ENCODE peak calls at places on chromosomes 5 and 9, in five cellular contexts. R, P, L, N and F are unnamed samples.
A peak's percentile ranks its signal among the peaks of the same experiment; 100 is the strongest.

GRCh38 chr5:55665065-55665464 is 47.1 kb downstream of the SLC38A9 start:
- DNase-seq in N (no peak), P (no peak), L (no peak), R (no peak), F (no peak)

GRCh38 chr9:107810493-107810931 is 320.9 kb upstream of the KLF4 start:
- DNase-seq in N (no peak), P (no peak), R (peak; percentile 25), L (no peak), F (no peak)

GRCh38 chr5:150175536-150175935 is 9.0 kb downstream of the CDX1 start:
- DNase-seq in P (no peak), L (no peak), R (peak; percentile 25), N (peak; percentile 42), F (no peak)

GRCh38 chr5:173781826-173782670 is 106.1 kb upstream of the CPEB4 start:
- DNase-seq in P (peak; percentile 76), R (peak; percentile 94), L (peak; percentile 89), N (peak; percentile 74), F (peak; percentile 94)

GRCh38 chr5:95284512-95285405 is at the start of gene MCTP1:
- DNase-seq in L (peak; percentile 76), N (peak; percentile 58), R (no peak), P (no peak), F (no peak)

GRCh38 chr9:967851-968641 is 8.4 kb upstream of the DMRT3 start:
- DNase-seq in L (no peak), P (no peak), N (peak; percentile 18), R (peak; percentile 13), F (no peak)

GRCh38 chr9:96172797-96173196 is 129.2 kb downstream of the HSD17B3 start:
- DNase-seq in N (no peak), L (no peak), P (no peak), R (no peak), F (no peak)

GRCh38 chr5:82355921-82356454 is 77.8 kb upstream of the RPS23 start:
- DNase-seq in P (no peak), N (no peak), L (no peak), R (no peak), F (no peak)

GRCh38 chr5:135326296-135327240 is 72.5 kb downstream of the MACROH2A1 start:
- DNase-seq in R (no peak), N (no peak), L (no peak), P (no peak), F (no peak)

GRCh38 chr9:74379718-74380117 is 117.4 kb upstream of the RORB start:
- DNase-seq in N (peak; percentile 17), L (no peak), R (no peak), P (no peak), F (no peak)

GRCh38 chr5:98106116-98107088 is 667.1 kb upstream of the RGMB start:
- DNase-seq in L (no peak), N (peak; percentile 39), R (peak; percentile 76), P (no peak), F (no peak)

GRCh38 chr9:93108301-93109041 is 12.5 kb downstream of the CARD19 start:
- DNase-seq in P (no peak), R (no peak), N (no peak), L (peak; percentile 80), F (peak; percentile 44)

GRCh38 chr5:126354012-126354856 is 69.0 kb upstream of the GRAMD2B start:
- DNase-seq in N (peak; percentile 62), L (no peak), P (no peak), R (peak; percentile 98), F (no peak)

DNA sequence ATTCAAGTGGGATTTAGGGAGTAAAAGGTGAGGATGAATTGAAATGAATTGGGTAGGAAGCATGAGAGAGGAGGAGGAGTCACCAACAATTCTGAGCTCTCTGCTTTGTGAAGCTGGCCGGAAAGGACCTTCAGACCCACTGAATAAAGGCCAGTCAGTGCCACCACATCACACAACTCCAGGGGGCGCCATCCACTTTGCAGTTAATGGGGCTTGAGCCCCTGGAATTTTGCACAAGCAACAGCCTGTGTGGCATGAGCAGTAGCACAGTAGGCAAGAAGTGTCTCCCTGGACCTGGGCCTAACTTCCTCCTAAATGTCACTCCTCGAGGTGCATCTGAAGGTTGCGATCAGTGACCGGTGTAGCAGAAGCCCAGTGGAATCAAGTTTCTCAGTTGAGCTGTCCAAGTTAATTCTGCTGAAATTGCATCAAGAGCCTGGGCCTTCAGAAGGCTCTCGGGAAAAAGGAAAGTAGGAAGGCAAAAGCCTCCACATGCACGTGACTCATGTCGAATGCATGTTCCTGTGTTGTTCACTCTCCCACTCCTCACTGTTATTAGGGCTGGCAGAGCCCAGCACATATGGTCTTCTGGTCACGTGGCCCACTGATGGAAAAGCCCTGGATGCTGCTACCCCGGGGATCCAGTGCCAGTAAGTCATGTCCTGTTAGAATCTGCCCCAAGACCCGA is 27.8 kb upstream of the GLIS3 start:
- DNase-seq in R (peak; percentile 78), N (peak; percentile 13), P (no peak), L (no peak), F (no peak)
- TF ChIP-seq CTCF in R (no peak), N (peak; percentile 40), P (no peak), L (no peak), F (no peak)

GRCh38 chr5:100479079-100479688 is 56.0 kb upstream of the FAM174A start:
- DNase-seq in N (peak; percentile 2), P (no peak), R (peak; percentile 7), L (no peak), F (no peak)
- TF ChIP-seq CTCF in N (peak; percentile 38), P (peak; percentile 27), R (peak; percentile 42), L (no peak), F (no peak)

GRCh38 chr9:88388886-88389617 is 808 bp downstream of the SPIN1 start:
- DNase-seq in P (peak; percentile 30), R (peak; percentile 76), L (peak; percentile 90), N (peak; percentile 84), F (no peak)
- TF ChIP-seq CTCF in P (no peak), R (no peak), L (no peak), N (no peak), F (peak; percentile 32)

GRCh38 chr5:148910686-148911361 is 84.4 kb downstream of the ADRB2 start:
- DNase-seq in N (peak; percentile 8), R (peak; percentile 64), L (peak; percentile 80), P (no peak), F (no peak)
- TF ChIP-seq CTCF in N (no peak), R (no peak), L (no peak), P (no peak), F (no peak)